ENCODE peak calls at places on chromosomes 13 and 19, in nine cellular contexts. T, A, N, P, D, M, Y, S and Q are unnamed samples.

GRCh38 chr19:41299755-41300089 is 10.2 kb upstream of the CCDC97 start:
- DNase-seq in Y (peak; percentile 80), P (peak; percentile 71), M (no peak), T (peak; percentile 48), A (no peak), S (peak; percentile 75), N (peak; percentile 65), D (peak; percentile 51), Q (peak; percentile 65)

GRCh38 chr13:59458908-59459579 is 704.7 kb downstream of the DIAPH3 start:
- DNase-seq in T (no peak), P (peak; percentile 33), S (no peak), M (no peak), D (no peak), Y (peak; percentile 49), A (no peak), N (no peak), Q (peak; percentile 20)

GRCh38 chr13:43136940-43137574 is 113.7 kb downstream of the DNAJC15 start:
- DNase-seq in Y (no peak), S (no peak), D (no peak), T (no peak), M (no peak), A (no peak), N (no peak), P (no peak), Q (no peak)

GRCh38 chr13:19181621-19182485 is at the start of gene TUBA3C:
- DNase-seq in S (peak; percentile 69), Y (no peak), M (peak; percentile 10), P (no peak), T (peak; percentile 17), A (no peak), D (no peak), N (no peak), Q (no peak)

GRCh38 chr13:50222569-50223332 is 207.5 kb downstream of the KCNRG start:
- DNase-seq in M (peak; percentile 54), Y (no peak), D (no peak), T (peak; percentile 67), S (peak; percentile 84), P (peak; percentile 95), N (peak; percentile 85), A (no peak), Q (peak; percentile 95)

GRCh38 chr19:21087871-21088270 is 5.9 kb downstream of the ZNF714 start:
- DNase-seq in T (no peak), M (no peak), P (no peak), N (no peak), S (no peak), Y (no peak), D (no peak), A (no peak), Q (no peak)

GRCh38 chr13:20550799-20551198 is 16.2 kb upstream of the IFT88 start:
- DNase-seq in D (no peak), M (no peak), S (no peak), P (peak; percentile 4), N (no peak), A (no peak), Y (no peak), T (no peak), Q (no peak)

GRCh38 chr13:113545455-113545930 is 39.1 kb upstream of the TFDP1 start:
- DNase-seq in D (no peak), P (peak; percentile 31), S (peak; percentile 55), A (no peak), T (no peak), M (no peak), N (no peak), Y (no peak), Q (peak; percentile 50)

GRCh38 chr19:10961073-10961762 is 388 bp downstream of the SMARCA4 start:
- DNase-seq in Y (no peak), A (peak; percentile 53), P (peak; percentile 20), M (peak; percentile 25), S (peak; percentile 83), T (peak; percentile 61), D (no peak), N (peak; percentile 56), Q (peak; percentile 28)

GRCh38 chr13:104414181-104414580 is 1348.0 kb upstream of the SLC10A2 start:
- DNase-seq in D (no peak), M (no peak), Y (no peak), S (no peak), N (no peak), P (no peak), A (no peak), T (no peak), Q (no peak)

GRCh38 chr19:18171605-18172327 is 1.8 kb upstream of the IFI30 start:
- DNase-seq in T (no peak), M (no peak), A (no peak), Y (no peak), P (no peak), N (no peak), S (no peak), D (no peak), Q (no peak)

GRCh38 chr19:16795731-16796130 is 33.5 kb upstream of the SIN3B start:
- DNase-seq in N (no peak), A (no peak), M (no peak), T (no peak), D (no peak), P (no peak), Y (no peak), S (peak; percentile 25), Q (no peak)

DNA sequence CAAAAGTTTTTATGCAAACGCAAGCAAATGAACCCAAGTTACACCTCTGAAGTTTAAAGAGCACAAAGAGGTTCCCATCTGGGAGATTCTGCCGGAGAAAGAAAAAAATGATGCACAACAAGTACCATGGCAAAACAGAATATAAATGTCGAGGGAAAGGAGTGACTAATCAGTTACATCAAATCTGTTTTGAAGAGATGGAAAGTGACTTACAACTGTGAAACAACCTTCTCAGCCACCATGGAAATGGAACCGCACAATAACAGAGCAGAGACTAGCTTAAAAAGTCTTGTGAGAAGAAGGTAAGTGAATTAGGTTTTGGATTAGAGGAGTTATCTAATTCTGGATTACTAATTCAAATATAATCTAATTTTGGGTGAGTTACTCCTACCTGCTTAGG is 2.4 kb downstream of the HSPH1 start:
- DNase-seq in Y (no peak), T (no peak), S (no peak), M (no peak), A (no peak), N (no peak), P (no peak), D (no peak), Q (no peak)
- H3K4me3 ChIP-seq in Y (peak overlapping the region; percentile 84), T (no peak overlapping the region), S (no peak overlapping the region), M (no peak overlapping the region), A (peak overlapping the region; percentile 95), N (no peak overlapping the region), P (no peak overlapping the region), D (peak overlapping the region; percentile 3), Q (peak overlapping the region; percentile 40)

GRCh38 chr19:7069042-7069903 is at the start of gene ZNF557:
- DNase-seq in S (peak; percentile 100), T (peak; percentile 100), M (peak; percentile 97), Y (peak; percentile 90), P (peak; percentile 96), D (peak; percentile 97), A (peak; percentile 94), N (peak; percentile 99), Q (peak; percentile 95)

GRCh38 chr19:7067716-7068115 is 1.8 kb upstream of the ZNF557 start:
- DNase-seq in D (no peak), P (peak; percentile 59), M (no peak), S (no peak), N (no peak), Y (no peak), A (no peak), T (no peak), Q (peak; percentile 20)

GRCh38 chr19:7072541-7072940 is 3.0 kb downstream of the ZNF557 start:
- DNase-seq in T (no peak), M (no peak), P (no peak), Y (no peak), N (no peak), A (no peak), D (no peak), S (no peak), Q (no peak)

GRCh38 chr19:7069904-7070226 is 362 bp downstream of the ZNF557 start:
- DNase-seq in D (no peak), M (no peak), A (peak; percentile 17), P (peak; percentile 10), S (no peak), Y (no peak), T (no peak), N (no peak), Q (no peak)

DNA sequence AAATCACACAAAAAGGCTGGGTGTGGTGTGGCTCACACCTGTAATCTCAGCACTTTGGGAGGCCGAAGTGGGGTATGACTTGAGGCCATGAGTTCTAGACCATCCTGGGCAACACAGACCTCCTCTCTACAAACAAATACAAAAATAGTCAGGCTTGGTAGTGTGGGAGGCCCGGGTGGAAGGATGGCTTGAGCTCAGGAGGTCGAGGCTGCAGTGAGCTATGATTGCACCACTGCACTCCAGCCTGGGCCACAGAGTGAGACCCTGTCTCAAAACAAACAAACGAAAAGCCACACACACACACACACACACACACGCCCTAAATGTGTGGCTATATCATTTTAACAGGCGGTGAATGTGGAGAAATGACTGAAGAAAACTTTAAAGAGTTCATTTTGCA is 904 bp upstream of the ZNF557 start:
- DNase-seq in S (no peak), A (no peak), Y (no peak), T (no peak), D (no peak), N (no peak), P (no peak), M (no peak), Q (no peak)
- H3K4me3 ChIP-seq in S (no peak overlapping the region), A (peak overlapping the region; percentile 29), Y (peak overlapping the region; percentile 41), T (peak overlapping the region; percentile 92), D (no peak overlapping the region), N (peak overlapping the region; percentile 98), P (peak overlapping the region; percentile 43), M (no peak overlapping the region), Q (no peak overlapping the region)

DNA sequence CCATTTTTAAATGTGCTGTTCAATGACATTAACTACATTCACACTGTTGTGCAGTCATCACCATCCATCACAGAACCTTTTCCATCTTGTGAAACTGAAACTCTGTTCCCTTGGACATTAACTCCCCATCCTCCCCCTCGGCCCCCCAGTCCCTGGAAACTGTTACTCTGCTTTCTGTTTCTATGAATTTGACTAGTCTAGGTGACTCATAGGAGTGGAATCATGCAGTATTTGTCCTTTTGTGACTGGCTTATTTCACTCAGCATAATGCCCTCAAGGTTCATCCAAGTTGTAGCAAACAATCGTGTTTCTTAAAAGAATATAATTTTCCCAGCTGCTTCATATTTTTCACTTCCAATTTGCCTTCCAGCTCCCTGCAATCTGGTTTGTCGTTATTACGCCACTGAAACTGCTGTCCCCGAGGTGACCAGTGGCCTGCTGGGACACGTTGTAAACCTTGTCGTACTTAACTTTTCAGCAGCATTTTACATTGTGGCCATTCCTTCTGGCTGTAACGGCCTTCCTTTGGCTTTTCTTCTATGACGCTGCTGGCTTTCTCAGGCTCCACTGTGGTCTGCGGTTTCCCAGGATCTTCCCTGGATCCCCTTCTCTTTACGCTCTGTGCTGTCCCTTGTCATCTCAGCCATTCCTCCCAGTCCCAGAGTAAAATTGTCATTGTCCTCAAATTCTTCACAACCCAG is 74.0 kb downstream of the DHRS12 start:
- DNase-seq in Y (peak; percentile 44), S (peak; percentile 86), D (no peak), M (peak; percentile 78), N (no peak), T (no peak), A (no peak), P (peak; percentile 86), Q (peak; percentile 84)
- H3K4me3 ChIP-seq in Y (no peak overlapping the region), S (no peak overlapping the region), D (no peak overlapping the region), M (no peak overlapping the region), N (no peak overlapping the region), T (no peak overlapping the region), A (no peak overlapping the region), P (peak overlapping the region; percentile 48), Q (peak overlapping the region; percentile 42)

DNA sequence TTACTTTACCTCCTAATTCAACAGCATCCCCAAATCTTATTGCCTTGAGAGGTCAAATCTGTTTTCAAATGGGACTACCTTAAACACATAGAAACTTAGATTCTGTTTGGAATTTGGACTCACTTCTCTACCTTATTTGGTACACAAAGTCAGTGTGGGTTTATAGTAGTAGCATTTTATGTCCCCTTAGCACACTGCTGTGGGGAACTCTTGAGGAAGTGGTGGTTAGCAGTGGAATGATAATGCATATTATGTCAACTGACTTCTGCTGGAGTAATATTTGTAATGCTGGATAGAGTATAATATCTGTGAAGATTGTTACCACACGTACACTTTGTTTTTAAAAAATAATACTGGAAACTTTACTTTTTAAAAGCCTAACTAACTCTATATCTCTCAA is 386.3 kb downstream of the NDFIP2 start:
- DNase-seq in M (no peak), A (no peak), N (no peak), P (peak; percentile 49), S (no peak), Y (no peak), T (no peak), D (no peak), Q (no peak)
- H3K4me3 ChIP-seq in M (no peak overlapping the region), A (no peak overlapping the region), N (no peak overlapping the region), P (no peak overlapping the region), S (no peak overlapping the region), Y (no peak overlapping the region), T (no peak overlapping the region), D (no peak overlapping the region), Q (no peak overlapping the region)